ENCODE peak calls at places on chromosomes 12 and 14, in eight cellular contexts. One of them, this sample, is unnamed.

GRCh38 chr14:100694579-100695422 is 31.9 kb upstream of the DLK1 start:
- DNase-seq in GM23338: no peak
- DNase-seq in PC-3: no peak
- DNase-seq in neural progenitor cell: no peak
- DNase-seq in hepatocyte: no peak
- DNase-seq in OCI-LY7: no peak
- DNase-seq in HCT116: no peak
- DNase-seq in SK-N-SH: no peak
- DNase-seq in this sample: no peak

GRCh38 chr14:20790439-20791116 is 9.5 kb downstream of the RNASE6 start:
- DNase-seq in GM23338: no peak
- DNase-seq in PC-3: no peak
- DNase-seq in neural progenitor cell: no peak
- DNase-seq in hepatocyte: no peak
- DNase-seq in OCI-LY7: no peak
- DNase-seq in HCT116: no peak
- DNase-seq in SK-N-SH: no peak
- DNase-seq in this sample: no peak

GRCh38 chr14:77043177-77043983 is 14.9 kb upstream of the IRF2BPL start:
- DNase-seq in GM23338: no peak
- DNase-seq in PC-3: peak; percentile 93
- DNase-seq in neural progenitor cell: no peak
- DNase-seq in hepatocyte: no peak
- DNase-seq in OCI-LY7: no peak
- DNase-seq in HCT116: no peak
- DNase-seq in SK-N-SH: no peak
- DNase-seq in this sample: no peak

GRCh38 chr14:23539209-23539866 is 12.2 kb downstream of the ZFHX2 start:
- DNase-seq in GM23338: peak; percentile 96
- DNase-seq in PC-3: peak; percentile 67
- DNase-seq in neural progenitor cell: peak; percentile 90
- DNase-seq in hepatocyte: peak; percentile 63
- DNase-seq in OCI-LY7: peak; percentile 58
- DNase-seq in HCT116: peak; percentile 19
- DNase-seq in SK-N-SH: peak; percentile 92
- DNase-seq in this sample: peak; percentile 15

GRCh38 chr12:105507311-105508035 is 177.0 kb downstream of the C12orf75 start:
- DNase-seq in GM23338: no peak
- DNase-seq in PC-3: no peak
- DNase-seq in neural progenitor cell: no peak
- DNase-seq in hepatocyte: no peak
- DNase-seq in OCI-LY7: no peak
- DNase-seq in HCT116: no peak
- DNase-seq in SK-N-SH: no peak
- DNase-seq in this sample: no peak

GRCh38 chr12:48602192-48602989 is 32.5 kb upstream of the LALBA start:
- DNase-seq in GM23338: no peak
- DNase-seq in PC-3: no peak
- DNase-seq in neural progenitor cell: no peak
- DNase-seq in hepatocyte: no peak
- DNase-seq in OCI-LY7: no peak
- DNase-seq in HCT116: no peak
- DNase-seq in SK-N-SH: no peak
- DNase-seq in this sample: no peak

GRCh38 chr12:62211510-62211909 is 48.7 kb upstream of the USP15 start:
- DNase-seq in GM23338: no peak
- DNase-seq in PC-3: no peak
- DNase-seq in neural progenitor cell: no peak
- DNase-seq in hepatocyte: no peak
- DNase-seq in OCI-LY7: no peak
- DNase-seq in HCT116: no peak
- DNase-seq in SK-N-SH: no peak
- DNase-seq in this sample: no peak

GRCh38 chr14:105182296-105183020 is 1.3 kb upstream of the NUDT14 start:
- DNase-seq in GM23338: no peak
- DNase-seq in PC-3: no peak
- DNase-seq in neural progenitor cell: no peak
- DNase-seq in hepatocyte: no peak
- DNase-seq in OCI-LY7: no peak
- DNase-seq in HCT116: no peak
- DNase-seq in SK-N-SH: no peak
- DNase-seq in this sample: no peak

GRCh38 chr12:13304924-13305323 is 108.4 kb downstream of the EMP1 start:
- DNase-seq in GM23338: no peak
- DNase-seq in PC-3: no peak
- DNase-seq in neural progenitor cell: no peak
- DNase-seq in hepatocyte: no peak
- DNase-seq in OCI-LY7: no peak
- DNase-seq in HCT116: no peak
- DNase-seq in SK-N-SH: no peak
- DNase-seq in this sample: no peak

GRCh38 chr12:50006754-50007442 is 18.4 kb downstream of the RACGAP1 start:
- DNase-seq in GM23338: no peak
- DNase-seq in PC-3: peak; percentile 38
- DNase-seq in neural progenitor cell: no peak
- DNase-seq in hepatocyte: no peak
- DNase-seq in OCI-LY7: peak; percentile 77
- DNase-seq in HCT116: no peak
- DNase-seq in SK-N-SH: no peak
- DNase-seq in this sample: no peak

GRCh38 chr12:50536831-50537537 is 32.2 kb downstream of the DIP2B start:
- DNase-seq in GM23338: no peak
- DNase-seq in PC-3: no peak
- DNase-seq in neural progenitor cell: no peak
- DNase-seq in hepatocyte: no peak
- DNase-seq in OCI-LY7: no peak
- DNase-seq in HCT116: no peak
- DNase-seq in SK-N-SH: no peak
- DNase-seq in this sample: no peak

GRCh38 chr14:61077946-61078738 is 97.1 kb downstream of the SLC38A6 start:
- DNase-seq in GM23338: no peak
- DNase-seq in PC-3: peak; percentile 93
- DNase-seq in neural progenitor cell: no peak
- DNase-seq in hepatocyte: no peak
- DNase-seq in OCI-LY7: no peak
- DNase-seq in HCT116: no peak
- DNase-seq in SK-N-SH: no peak
- DNase-seq in this sample: no peak

GRCh38 chr12:24304285-24304684 is 354.8 kb upstream of the SOX5 start:
- DNase-seq in GM23338: no peak
- DNase-seq in PC-3: no peak
- DNase-seq in neural progenitor cell: no peak
- DNase-seq in hepatocyte: no peak
- DNase-seq in OCI-LY7: no peak
- DNase-seq in HCT116: no peak
- DNase-seq in SK-N-SH: no peak
- DNase-seq in this sample: no peak

GRCh38 chr14:23588884-23589598 is 10.5 kb upstream of the JPH4 start:
- DNase-seq in GM23338: peak; percentile 93
- DNase-seq in PC-3: peak; percentile 87
- DNase-seq in neural progenitor cell: peak; percentile 89
- DNase-seq in hepatocyte: peak; percentile 96
- DNase-seq in OCI-LY7: peak; percentile 69
- DNase-seq in HCT116: peak; percentile 81
- DNase-seq in SK-N-SH: peak; percentile 94
- DNase-seq in this sample: peak; percentile 55

GRCh38 chr14:37034410-37035285 is 137.8 kb downstream of the SLC25A21 start:
- DNase-seq in GM23338: no peak
- DNase-seq in PC-3: no peak
- DNase-seq in neural progenitor cell: no peak
- DNase-seq in hepatocyte: no peak
- DNase-seq in OCI-LY7: no peak
- DNase-seq in HCT116: no peak
- DNase-seq in SK-N-SH: no peak
- DNase-seq in this sample: peak; percentile 44

GRCh38 chr12:89932950-89933349 is 224.3 kb upstream of the ATP2B1 start:
- DNase-seq in GM23338: no peak
- DNase-seq in PC-3: peak; percentile 55
- DNase-seq in neural progenitor cell: no peak
- DNase-seq in hepatocyte: no peak
- DNase-seq in OCI-LY7: no peak
- DNase-seq in HCT116: no peak
- DNase-seq in SK-N-SH: no peak
- DNase-seq in this sample: no peak

GRCh38 chr12:115910057-115910456 is 367.4 kb downstream of the MED13L start:
- DNase-seq in GM23338: no peak
- DNase-seq in PC-3: no peak
- DNase-seq in neural progenitor cell: peak; percentile 23
- DNase-seq in hepatocyte: no peak
- DNase-seq in OCI-LY7: no peak
- DNase-seq in HCT116: no peak
- DNase-seq in SK-N-SH: no peak
- DNase-seq in this sample: no peak

GRCh38 chr12:75628916-75629315 is 117.5 kb upstream of the KRR1 start:
- DNase-seq in GM23338: no peak
- DNase-seq in PC-3: no peak
- DNase-seq in neural progenitor cell: no peak
- DNase-seq in hepatocyte: no peak
- DNase-seq in OCI-LY7: no peak
- DNase-seq in HCT116: no peak
- DNase-seq in SK-N-SH: no peak
- DNase-seq in this sample: no peak

GRCh38 chr12:50220357-50221061 is 53.3 kb upstream of the CERS5 start:
- DNase-seq in GM23338: no peak
- DNase-seq in PC-3: peak; percentile 78
- DNase-seq in neural progenitor cell: peak; percentile 24
- DNase-seq in hepatocyte: peak; percentile 59
- DNase-seq in OCI-LY7: peak; percentile 45
- DNase-seq in HCT116: no peak
- DNase-seq in SK-N-SH: peak; percentile 32
- DNase-seq in this sample: peak; percentile 34

GRCh38 chr12:132131952-132132351 is 12.2 kb downstream of the DDX51 start:
- DNase-seq in GM23338: no peak
- DNase-seq in PC-3: no peak
- DNase-seq in neural progenitor cell: no peak
- DNase-seq in hepatocyte: no peak
- DNase-seq in OCI-LY7: no peak
- DNase-seq in HCT116: no peak
- DNase-seq in SK-N-SH: no peak
- DNase-seq in this sample: no peak
- H3K4me1 ChIP-seq in GM23338: no peaks in the 10 kb centered on the region
- H3K4me1 ChIP-seq in PC-3: peaks cover 3% of the 10 kb centered on the region
- H3K4me1 ChIP-seq in neural progenitor cell: no peaks in the 10 kb centered on the region
- H3K4me1 ChIP-seq in hepatocyte: no peaks in the 10 kb centered on the region
- H3K4me1 ChIP-seq in OCI-LY7: no peaks in the 10 kb centered on the region
- H3K4me1 ChIP-seq in HCT116: no peaks in the 10 kb centered on the region
- H3K4me1 ChIP-seq in SK-N-SH: no peaks in the 10 kb centered on the region
- H3K4me1 ChIP-seq in this sample: no peaks in the 10 kb centered on the region

GRCh38 chr12:124445826-124446225 is 121.6 kb downstream of the NCOR2 start:
- DNase-seq in GM23338: no peak
- DNase-seq in PC-3: no peak
- DNase-seq in neural progenitor cell: no peak
- DNase-seq in hepatocyte: no peak
- DNase-seq in OCI-LY7: no peak
- DNase-seq in HCT116: no peak
- DNase-seq in SK-N-SH: no peak
- DNase-seq in this sample: no peak

GRCh38 chr12:124442772-124443445 is 124.5 kb downstream of the NCOR2 start:
- DNase-seq in GM23338: no peak
- DNase-seq in PC-3: no peak
- DNase-seq in neural progenitor cell: no peak
- DNase-seq in hepatocyte: no peak
- DNase-seq in OCI-LY7: no peak
- DNase-seq in HCT116: no peak
- DNase-seq in SK-N-SH: no peak
- DNase-seq in this sample: no peak

GRCh38 chr12:124443929-124444712 is 123.3 kb downstream of the NCOR2 start:
- DNase-seq in GM23338: no peak
- DNase-seq in PC-3: no peak
- DNase-seq in neural progenitor cell: no peak
- DNase-seq in hepatocyte: no peak
- DNase-seq in OCI-LY7: no peak
- DNase-seq in HCT116: no peak
- DNase-seq in SK-N-SH: no peak
- DNase-seq in this sample: no peak

GRCh38 chr12:124446364-124446763 is 121.0 kb downstream of the NCOR2 start:
- DNase-seq in GM23338: no peak
- DNase-seq in PC-3: no peak
- DNase-seq in neural progenitor cell: no peak
- DNase-seq in hepatocyte: no peak
- DNase-seq in OCI-LY7: no peak
- DNase-seq in HCT116: no peak
- DNase-seq in SK-N-SH: no peak
- DNase-seq in this sample: no peak

GRCh38 chr12:124445121-124445718 is 122.2 kb downstream of the NCOR2 start:
- DNase-seq in GM23338: no peak
- DNase-seq in PC-3: no peak
- DNase-seq in neural progenitor cell: peak; percentile 71
- DNase-seq in hepatocyte: no peak
- DNase-seq in OCI-LY7: no peak
- DNase-seq in HCT116: no peak
- DNase-seq in SK-N-SH: no peak
- DNase-seq in this sample: no peak
- TF ChIP-seq EZH2phosphoT487 in GM23338: no peak
- TF ChIP-seq EZH2phosphoT487 in PC-3: no peak
- TF ChIP-seq EZH2phosphoT487 in neural progenitor cell: no peak
- TF ChIP-seq EZH2phosphoT487 in hepatocyte: no peak
- TF ChIP-seq EZH2phosphoT487 in OCI-LY7: no peak
- TF ChIP-seq EZH2phosphoT487 in HCT116: no peak
- TF ChIP-seq EZH2phosphoT487 in SK-N-SH: no peak
- TF ChIP-seq EZH2phosphoT487 in this sample: no peak

GRCh38 chr14:68284834-68285233 is 465.3 kb downstream of the RAD51B start:
- DNase-seq in GM23338: no peak
- DNase-seq in PC-3: no peak
- DNase-seq in neural progenitor cell: no peak
- DNase-seq in hepatocyte: no peak
- DNase-seq in OCI-LY7: peak; percentile 48
- DNase-seq in HCT116: no peak
- DNase-seq in SK-N-SH: no peak
- DNase-seq in this sample: no peak

GRCh38 chr14:68284333-68284732 is 464.8 kb downstream of the RAD51B start:
- DNase-seq in GM23338: no peak
- DNase-seq in PC-3: no peak
- DNase-seq in neural progenitor cell: no peak
- DNase-seq in hepatocyte: no peak
- DNase-seq in OCI-LY7: no peak
- DNase-seq in HCT116: no peak
- DNase-seq in SK-N-SH: no peak
- DNase-seq in this sample: no peak

GRCh38 chr14:68283378-68284123 is 464.0 kb downstream of the RAD51B start:
- DNase-seq in GM23338: no peak
- DNase-seq in PC-3: no peak
- DNase-seq in neural progenitor cell: no peak
- DNase-seq in hepatocyte: no peak
- DNase-seq in OCI-LY7: peak; percentile 96
- DNase-seq in HCT116: no peak
- DNase-seq in SK-N-SH: no peak
- DNase-seq in this sample: no peak

GRCh38 chr14:68281497-68281896 is 461.9 kb downstream of the RAD51B start:
- DNase-seq in GM23338: no peak
- DNase-seq in PC-3: no peak
- DNase-seq in neural progenitor cell: no peak
- DNase-seq in hepatocyte: no peak
- DNase-seq in OCI-LY7: no peak
- DNase-seq in HCT116: no peak
- DNase-seq in SK-N-SH: no peak
- DNase-seq in this sample: no peak

GRCh38 chr14:68282479-68283377 is 463.1 kb downstream of the RAD51B start:
- DNase-seq in GM23338: no peak
- DNase-seq in PC-3: no peak
- DNase-seq in neural progenitor cell: no peak
- DNase-seq in hepatocyte: no peak
- DNase-seq in OCI-LY7: peak; percentile 75
- DNase-seq in HCT116: no peak
- DNase-seq in SK-N-SH: no peak
- DNase-seq in this sample: peak; percentile 29
- TF ChIP-seq CTCF in GM23338: no peak
- TF ChIP-seq CTCF in PC-3: no peak
- TF ChIP-seq CTCF in neural progenitor cell: no peak
- TF ChIP-seq CTCF in hepatocyte: no peak
- TF ChIP-seq CTCF in OCI-LY7: no peak
- TF ChIP-seq CTCF in HCT116: no peak
- TF ChIP-seq CTCF in SK-N-SH: no peak
- TF ChIP-seq CTCF in this sample: no peak

GRCh38 chr12:1931642-1932041 is 13.2 kb upstream of the CACNA2D4 start:
- DNase-seq in GM23338: no peak
- DNase-seq in PC-3: no peak
- DNase-seq in neural progenitor cell: no peak
- DNase-seq in hepatocyte: no peak
- DNase-seq in OCI-LY7: no peak
- DNase-seq in HCT116: no peak
- DNase-seq in SK-N-SH: peak; percentile 14
- DNase-seq in this sample: no peak
- H3K4me1 ChIP-seq in GM23338: no peaks in the 10 kb centered on the region
- H3K4me1 ChIP-seq in PC-3: peaks cover 12% of the 10 kb centered on the region
- H3K4me1 ChIP-seq in neural progenitor cell: peaks cover 13% of the 10 kb centered on the region
- H3K4me1 ChIP-seq in hepatocyte: peaks cover 9% of the 10 kb centered on the region
- H3K4me1 ChIP-seq in OCI-LY7: peaks cover 26% of the 10 kb centered on the region
- H3K4me1 ChIP-seq in HCT116: no peaks in the 10 kb centered on the region
- H3K4me1 ChIP-seq in SK-N-SH: peaks cover 70% of the 10 kb centered on the region
- H3K4me1 ChIP-seq in this sample: peaks cover 3% of the 10 kb centered on the region

This sample was measured in MM.1S.